ENCODE peak calls at places on chromosome 10, in four cellular contexts. X, F, E and J are unnamed samples.

GRCh38 chr10:67818323-67818722 is 19.7 kb downstream of the DNAJC12 start:
- DNase-seq in X (no peak), F (no peak), E (no peak), J (no peak)

GRCh38 chr10:106111241-106111640 is 1053.3 kb downstream of the SORCS1 start:
- DNase-seq in X (no peak), F (no peak), E (no peak), J (no peak)

GRCh38 chr10:79184141-79184625 is 115.4 kb downstream of the ZMIZ1 start:
- DNase-seq in X (no peak), F (peak; percentile 48), E (peak; percentile 50), J (peak; percentile 70)

GRCh38 chr10:122446668-122447410 is 7.6 kb upstream of the ARMS2 start:
- DNase-seq in X (no peak), F (peak; percentile 36), E (no peak), J (no peak)

GRCh38 chr10:133226251-133226808 is 3.7 kb upstream of the UTF1 start:
- DNase-seq in X (peak; percentile 65), F (no peak), E (no peak), J (no peak)

GRCh38 chr10:122279725-122280141 is 8.6 kb downstream of the BTBD16 start:
- DNase-seq in X (no peak), F (peak; percentile 70), E (peak; percentile 34), J (no peak)

GRCh38 chr10:52229271-52229931 is 84.7 kb upstream of the DKK1 start:
- DNase-seq in X (no peak), F (no peak), E (no peak), J (no peak)

GRCh38 chr10:72274730-72275350 is 1.1 kb downstream of the DDIT4 start:
- DNase-seq in X (peak; percentile 96), F (no peak), E (peak; percentile 78), J (peak; percentile 85)

GRCh38 chr10:12150163-12150562 is 20.7 kb downstream of the SEC61A2 start:
- DNase-seq in X (no peak), F (no peak), E (no peak), J (no peak)

GRCh38 chr10:23362879-23363787 is 18.5 kb upstream of the C10orf67 start:
- DNase-seq in X (no peak), F (no peak), E (no peak), J (no peak)

GRCh38 chr10:1026578-1026977 is 919 bp upstream of the IDI2 start:
- DNase-seq in X (no peak), F (no peak), E (no peak), J (no peak)

GRCh38 chr10:110681023-110681681 is 37.0 kb downstream of the RBM20 start:
- DNase-seq in X (no peak), F (peak; percentile 22), E (peak; percentile 43), J (peak; percentile 34)

GRCh38 chr10:86213148-86213547 is 153.4 kb downstream of the GRID1 start:
- DNase-seq in X (no peak), F (no peak), E (no peak), J (no peak)

GRCh38 chr10:44459677-44460076 is 74.8 kb upstream of the CXCL12 start:
- DNase-seq in X (no peak), F (no peak), E (no peak), J (no peak)

GRCh38 chr10:12501851-12502525 is 152.6 kb downstream of the CAMK1D start:
- DNase-seq in X (no peak), F (no peak), E (peak; percentile 17), J (peak; percentile 63)

GRCh38 chr10:81040947-81041346 is 503.2 kb downstream of the SH2D4B start:
- DNase-seq in X (no peak), F (no peak), E (no peak), J (no peak)

GRCh38 chr10:99999319-100000108 is 10.2 kb downstream of the DNMBP start:
- DNase-seq in X (no peak), F (no peak), E (no peak), J (no peak)

GRCh38 chr10:99924451-99924850 is 85.3 kb downstream of the DNMBP start:
- DNase-seq in X (no peak), F (no peak), E (no peak), J (no peak)

GRCh38 chr10:132387723-132388210 is 9.2 kb upstream of the PWWP2B start:
- DNase-seq in X (peak; percentile 95), F (no peak), E (peak; percentile 83), J (peak; percentile 80)

GRCh38 chr10:10925667-10926066 is 92.0 kb upstream of the CELF2 start:
- DNase-seq in X (no peak), F (no peak), E (no peak), J (no peak)

GRCh38 chr10:82041018-82041417 is 166.0 kb downstream of the NRG3 start:
- DNase-seq in X (no peak), F (no peak), E (no peak), J (no peak)

GRCh38 chr10:66919248-66919647 is 6.6 kb upstream of the LRRTM3 start:
- DNase-seq in X (no peak), F (no peak), E (no peak), J (no peak)

GRCh38 chr10:79061441-79062315 is 7.1 kb upstream of the ZMIZ1 start:
- DNase-seq in X (no peak), F (no peak), E (peak; percentile 24), J (peak; percentile 11)

GRCh38 chr10:30070001-30070759 is 10.8 kb upstream of the JCAD start:
- DNase-seq in X (no peak), F (no peak), E (no peak), J (no peak)

GRCh38 chr10:63236113-63236935 is 103.2 kb downstream of the NRBF2 start:
- DNase-seq in X (no peak), F (peak; percentile 82), E (no peak), J (no peak)

GRCh38 chr10:98000346-98000745 is 30.1 kb downstream of the CRTAC1 start:
- DNase-seq in X (peak; percentile 59), F (no peak), E (no peak), J (no peak)

GRCh38 chr10:125389648-125390047 is 229.3 kb upstream of the CTBP2 start:
- DNase-seq in X (no peak), F (no peak), E (no peak), J (no peak)

GRCh38 chr10:133013478-133013877 is 71.1 kb upstream of the CFAP46 start:
- DNase-seq in X (peak; percentile 88), F (no peak), E (peak; percentile 58), J (peak; percentile 73)

GRCh38 chr10:72449842-72450495 is 95.2 kb upstream of the DNAJB12 start:
- DNase-seq in X (no peak), F (no peak), E (peak; percentile 53), J (no peak)

GRCh38 chr10:83012866-83013265 is 1126.4 kb upstream of the GHITM start:
- DNase-seq in X (no peak), F (no peak), E (no peak), J (no peak)

GRCh38 chr10:119818889-119819270 is 53.8 kb downstream of the MCMBP start:
- DNase-seq in X (no peak), F (no peak), E (no peak), J (no peak)

GRCh38 chr10:33252794-33253203 is 81.7 kb downstream of the NRP1 start:
- DNase-seq in X (no peak), F (no peak), E (no peak), J (no peak)

GRCh38 chr10:99560277-99561126 is 27.8 kb downstream of the NKX2-3 start:
- DNase-seq in X (no peak), F (peak; percentile 61), E (peak; percentile 42), J (peak; percentile 38)

GRCh38 chr10:34885901-34886300 is 70.8 kb upstream of the PARD3 start:
- DNase-seq in X (no peak), F (no peak), E (no peak), J (no peak)

GRCh38 chr10:75401569-75402485 is at the start of gene ZNF503:
- DNase-seq in X (peak; percentile 98), F (peak; percentile 94), E (peak; percentile 97), J (peak; percentile 97)

GRCh38 chr10:100232101-100232500 is 2.7 kb upstream of the CHUK start:
- DNase-seq in X (no peak), F (no peak), E (no peak), J (no peak)

GRCh38 chr10:87661861-87662785 is 2.4 kb downstream of the PAPSS2 start:
- DNase-seq in X (no peak), F (no peak), E (no peak), J (no peak)

DNA sequence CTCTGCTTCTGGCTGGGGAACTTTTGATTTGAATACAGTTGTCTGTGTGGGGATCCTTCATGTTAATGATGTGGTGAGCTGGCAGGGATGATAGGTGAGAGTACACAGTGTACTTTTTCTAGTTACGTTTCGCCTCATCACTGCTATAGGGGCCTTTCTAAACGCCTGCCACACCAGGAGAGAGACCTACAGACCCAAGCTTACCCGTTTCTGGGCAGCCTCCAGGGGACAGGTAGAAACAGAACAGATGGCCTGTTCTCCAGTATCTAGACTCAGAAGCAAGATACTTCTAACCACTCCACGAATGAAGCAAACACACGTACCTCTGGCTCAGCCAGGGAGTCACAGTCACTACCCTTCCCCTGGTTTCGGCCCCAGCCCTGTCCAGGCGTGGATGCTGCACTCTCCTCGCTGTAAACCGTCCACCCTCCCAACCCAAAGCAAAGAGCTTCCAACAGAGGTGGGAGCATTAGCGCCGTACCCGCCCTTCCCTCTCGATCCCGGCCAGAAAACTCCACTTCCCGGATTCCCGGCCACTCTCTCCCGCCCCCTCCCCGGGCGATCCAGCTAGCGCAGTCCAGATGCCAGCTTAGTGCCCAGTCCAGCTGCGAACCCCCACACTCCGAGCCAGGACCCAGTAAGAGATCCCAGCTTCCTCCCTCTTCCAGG is 1.2 kb downstream of the CCDC6 start:
- DNase-seq in X (no peak), F (no peak), E (peak; percentile 46), J (peak; percentile 57)
- TF ChIP-seq POLR2A in X (no peak), F (no peak), E (no peak), J (peak; percentile 53)

GRCh38 chr10:101840741-101841453 is 2.7 kb downstream of the KCNIP2 start:
- DNase-seq in X (peak; percentile 95), F (peak; percentile 72), E (peak; percentile 78), J (peak; percentile 76)
- TF ChIP-seq CTCF in X (peak; percentile 92), F (no peak), E (peak; percentile 84), J (peak; percentile 90)

GRCh38 chr10:70193391-70193844 is 23.1 kb upstream of the SAR1A start:
- DNase-seq in X (no peak), F (no peak), E (no peak), J (no peak)

GRCh38 chr10:70197235-70197952 is 27.1 kb upstream of the SAR1A start:
- DNase-seq in X (no peak), F (no peak), E (no peak), J (no peak)

GRCh38 chr10:70201105-70201504 is 30.8 kb upstream of the SAR1A start:
- DNase-seq in X (no peak), F (no peak), E (no peak), J (no peak)

DNA sequence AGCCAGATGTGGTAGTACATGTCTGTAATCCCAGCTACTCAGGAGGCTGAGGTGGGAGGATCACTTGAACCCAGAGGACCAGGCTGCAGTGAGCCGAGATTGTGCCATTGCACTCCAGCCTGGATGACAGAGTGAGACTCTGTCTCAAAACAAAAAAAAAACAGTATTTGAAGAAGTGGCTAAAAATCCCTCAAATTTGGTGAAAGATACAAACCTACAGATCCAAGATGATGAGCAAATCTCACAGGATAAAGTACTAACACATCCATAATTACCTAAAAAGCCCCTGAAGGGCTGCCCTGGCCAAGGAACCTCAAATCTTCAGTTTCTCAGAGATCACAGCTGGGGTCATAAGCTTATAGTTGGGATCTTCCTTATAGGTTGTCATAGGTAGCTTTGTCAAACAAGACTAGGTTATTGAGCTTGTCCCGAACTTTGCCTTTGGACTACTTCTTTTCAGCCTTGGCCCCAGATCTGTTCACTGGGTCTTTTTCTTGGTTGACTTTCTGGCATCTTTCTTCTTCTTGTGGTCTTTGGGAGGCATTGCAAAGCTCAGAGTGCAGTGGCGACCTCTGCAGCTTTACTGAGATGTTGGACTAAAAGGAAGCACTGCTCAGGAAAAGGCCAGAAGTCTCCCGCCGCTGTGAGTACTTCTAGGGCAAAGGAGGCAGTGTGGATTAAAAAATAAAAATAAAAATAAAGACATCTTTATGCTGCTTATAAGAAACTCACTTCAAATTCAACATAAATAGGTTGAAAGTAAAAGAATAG is 28.6 kb upstream of the SAR1A start:
- DNase-seq in X (no peak), F (no peak), E (no peak), J (no peak)
- H3K36me3 ChIP-seq in X (peaks cover 17% of the 10 kb centered on the region), F (peaks cover 19% of the 10 kb centered on the region), E (peaks cover 64% of the 10 kb centered on the region), J (no peaks in the 10 kb centered on the region)

GRCh38 chr10:116272497-116273221 is at the start of gene GFRA1:
- DNase-seq in X (peak; percentile 80), F (no peak), E (no peak), J (peak; percentile 19)
- TF ChIP-seq POLR2A in X (no peak), F (no peak), E (no peak), J (no peak)